ENCODE peak calls at places on chromosome 3, in six cellular contexts. M is hepatocyte, N is mesenchymal stem cell, W is H9, J is PC-3, F is PC-9. X is an unnamed sample.

GRCh38 chr3:154126651-154127050 is 5.5 kb downstream of the ARHGEF26 start:
- DNase-seq in M (no peak), N (no peak), W (no peak), J (peak), F (no peak), X (no peak)

GRCh38 chr3:184757010-184757651 is 45.3 kb upstream of the MAGEF1 start:
- DNase-seq in M (peak), N (peak), W (peak), J (no peak), F (no peak), X (peak)

GRCh38 chr3:42764115-42764514 is 8.9 kb downstream of the CCDC13 start:
- DNase-seq in M (no peak), N (no peak), W (no peak), J (peak), F (no peak), X (no peak)

GRCh38 chr3:36954452-36955134 is 9.7 kb upstream of the TRANK1 start:
- DNase-seq in M (peak), N (peak), W (no peak), J (peak), F (no peak), X (peak)

GRCh38 chr3:47803478-47804025 is 614 bp downstream of the DHX30 start:
- DNase-seq in M (no peak), N (no peak), W (no peak), J (no peak), F (no peak), X (no peak)

GRCh38 chr3:64575211-64575844 is 112.5 kb downstream of the ADAMTS9 start:
- DNase-seq in M (peak), N (peak), W (peak), J (peak), F (no peak), X (peak)

GRCh38 chr3:172658344-172659245 is 52.3 kb downstream of the NCEH1 start:
- DNase-seq in M (peak), N (peak), W (no peak), J (peak), F (peak), X (peak)

GRCh38 chr3:197155039-197155438 is 125.4 kb upstream of the MELTF start:
- DNase-seq in M (no peak), N (no peak), W (no peak), J (no peak), F (no peak), X (no peak)

GRCh38 chr3:143839980-143840379 is 8.3 kb downstream of the SLC9A9 start:
- DNase-seq in M (no peak), N (no peak), W (no peak), J (no peak), F (no peak), X (no peak)

GRCh38 chr3:52385157-52385556 is 59.7 kb downstream of the SEMA3G start:
- DNase-seq in M (peak), N (peak), W (peak), J (peak), F (peak), X (no peak)

GRCh38 chr3:59313365-59313764 is 263.5 kb upstream of the CFAP20DC start:
- DNase-seq in M (peak), N (peak), W (peak), J (peak), F (no peak), X (peak)

GRCh38 chr3:24432989-24433388 is 61.7 kb downstream of the THRB start:
- DNase-seq in M (no peak), N (no peak), W (no peak), J (no peak), F (no peak), X (no peak)

GRCh38 chr3:55686720-55687254 is 199.7 kb upstream of the WNT5A start:
- DNase-seq in M (no peak), N (peak), W (no peak), J (peak), F (no peak), X (no peak)

GRCh38 chr3:136069933-136070332 is 104.4 kb downstream of the PPP2R3A start:
- DNase-seq in M (no peak), N (no peak), W (no peak), J (no peak), F (no peak), X (no peak)

GRCh38 chr3:80688814-80689213 is 921.0 kb upstream of the ROBO1 start:
- DNase-seq in M (peak), N (peak), W (no peak), J (peak), F (peak), X (no peak)

GRCh38 chr3:18853269-18853668 is 295.0 kb upstream of the KCNH8 start:
- DNase-seq in M (no peak), N (no peak), W (no peak), J (no peak), F (no peak), X (no peak)

GRCh38 chr3:134250717-134251220 is at the start of gene RYK:
- DNase-seq in M (peak), N (peak), W (peak), J (peak), F (peak), X (peak)

GRCh38 chr3:140359198-140359995 is 318.5 kb upstream of the TRIM42 start:
- DNase-seq in M (no peak), N (no peak), W (no peak), J (no peak), F (no peak), X (no peak)

GRCh38 chr3:135779590-135780235 is 185.8 kb upstream of the PPP2R3A start:
- DNase-seq in M (no peak), N (no peak), W (no peak), J (no peak), F (no peak), X (no peak)

GRCh38 chr3:69231929-69232437 is 109.6 kb upstream of the LMOD3 start:
- DNase-seq in M (peak), N (peak), W (no peak), J (peak), F (peak), X (peak)

GRCh38 chr3:146465713-146466465 is 3.5 kb downstream of the PLSCR2 start:
- DNase-seq in M (no peak), N (peak), W (no peak), J (peak), F (no peak), X (no peak)

GRCh38 chr3:189108735-189109134 is 63.0 kb upstream of the TPRG1 start:
- DNase-seq in M (no peak), N (no peak), W (no peak), J (no peak), F (no peak), X (no peak)

GRCh38 chr3:189103208-189103607 is 68.6 kb upstream of the TPRG1 start:
- DNase-seq in M (no peak), N (no peak), W (no peak), J (no peak), F (no peak), X (no peak)

GRCh38 chr3:189108032-189108431 is 63.7 kb upstream of the TPRG1 start:
- DNase-seq in M (peak), N (no peak), W (no peak), J (no peak), F (no peak), X (no peak)

DNA sequence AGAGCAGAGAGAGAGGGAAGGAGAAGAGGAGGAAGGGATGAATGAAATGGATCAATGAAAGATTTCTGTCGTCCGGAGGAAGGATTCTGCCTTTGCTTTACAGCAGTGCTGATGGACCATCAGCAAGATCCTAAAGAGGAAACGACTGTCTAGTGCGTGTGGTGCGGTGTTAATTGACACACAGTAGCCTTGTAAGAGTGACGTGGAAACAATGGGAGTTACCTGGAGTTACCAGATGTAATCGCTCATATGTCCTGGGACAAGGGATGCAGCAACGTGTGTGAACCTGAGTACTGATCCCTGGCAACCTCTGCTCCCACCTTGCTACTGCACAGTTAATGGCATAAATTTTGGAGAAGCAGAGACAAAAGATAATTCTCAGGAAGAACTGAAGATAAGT is 62.6 kb upstream of the TPRG1 start:
- DNase-seq in M (no peak), N (no peak), W (no peak), J (no peak), F (no peak), X (no peak)
- H2AFZ ChIP-seq in M (no peak), N (no peak), W (no peak), J (no peak), F (no peak), X (no peak)

DNA sequence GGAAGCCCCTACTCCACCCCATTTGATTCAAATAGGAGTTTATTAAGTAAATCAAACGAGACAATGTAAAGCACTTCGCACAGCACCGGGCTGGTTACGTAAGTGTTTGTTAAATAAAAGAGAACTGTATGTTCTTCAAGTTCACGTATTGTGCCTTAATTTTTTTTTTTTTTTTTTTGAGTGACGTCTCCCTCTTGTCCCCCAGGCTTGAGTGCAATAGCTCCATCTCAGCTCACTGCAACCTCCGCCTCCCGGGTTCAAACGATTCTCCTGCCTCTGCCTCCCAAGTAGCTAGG is 1.3 kb upstream of the WWTR1 start:
- DNase-seq in M (no peak), N (no peak), W (no peak), J (no peak), F (no peak), X (no peak)
- H3K4me2 ChIP-seq in M (peak), N (peak), W (peak), J (peak), F (peak), X (peak)

GRCh38 chr3:149330609-149331008 is 2.8 kb downstream of the TM4SF18 start:
- DNase-seq in M (no peak), N (no peak), W (no peak), J (peak), F (no peak), X (peak)
- H2AFZ ChIP-seq in M (no peak), N (no peak), W (no peak), J (no peak), F (no peak), X (peak)

GRCh38 chr3:67064105-67064504 is 66.0 kb downstream of the KBTBD8 start:
- DNase-seq in M (no peak), N (no peak), W (no peak), J (no peak), F (no peak), X (no peak)

DNA sequence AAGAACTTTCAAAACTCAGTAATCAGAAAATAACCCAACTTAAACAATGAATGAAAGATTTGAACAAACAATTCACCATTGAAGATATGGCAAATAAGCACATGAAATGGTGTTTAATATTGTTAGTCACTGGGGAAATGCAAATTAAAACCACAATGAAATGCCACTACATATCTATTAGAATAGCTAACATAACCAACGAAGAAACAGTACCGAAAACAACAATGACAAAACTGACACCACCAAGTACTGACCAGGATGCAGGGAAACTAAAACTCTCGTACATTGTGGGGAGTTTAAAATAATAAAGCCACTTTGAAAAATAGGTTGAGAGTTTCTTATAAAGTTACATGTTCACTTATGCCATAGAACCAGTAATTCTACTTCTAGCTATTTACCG is 69.1 kb downstream of the KBTBD8 start:
- DNase-seq in M (no peak), N (no peak), W (no peak), J (no peak), F (no peak), X (no peak)
- H3K4me2 ChIP-seq in M (no peak), N (no peak), W (no peak), J (no peak), F (no peak), X (no peak)

GRCh38 chr3:133037440-133037839 is 751 bp upstream of the TMEM108 start:
- DNase-seq in M (no peak), N (no peak), W (no peak), J (no peak), F (no peak), X (no peak)
- H2AFZ ChIP-seq in M (peak), N (no peak), W (no peak), J (no peak), F (no peak), X (peak)

GRCh38 chr3:189624130-189624529 is 7.1 kb upstream of the TP63 start:
- DNase-seq in M (no peak), N (no peak), W (no peak), J (peak), F (no peak), X (no peak)
- H3K4me2 ChIP-seq in M (no peak), N (no peak), W (no peak), J (no peak), F (no peak), X (no peak)

GRCh38 chr3:99929409-99930139 is 111.9 kb downstream of the CMSS1 start:
- DNase-seq in M (peak), N (no peak), W (no peak), J (peak), F (no peak), X (peak)
- H2AFZ ChIP-seq in M (no peak), N (no peak), W (no peak), J (no peak), F (no peak), X (peak)

GRCh38 chr3:4834403-4834866 is 144.8 kb upstream of the BHLHE40 start:
- DNase-seq in M (no peak), N (peak), W (no peak), J (no peak), F (no peak), X (no peak)
- H3K4me2 ChIP-seq in M (no peak), N (no peak), W (no peak), J (no peak), F (no peak), X (no peak)

X was measured in mammary epithelial cell.